ENCODE peak calls at places on chromosomes 6 and 20, in eight cellular contexts. One of them, this sample, is unnamed.

GRCh38 chr6:4270799-4271198 is 135.4 kb upstream of the ECI2 start:
- DNase-seq in HT-29: no peak
- DNase-seq in cerebellar nuclear complex: peak
- DNase-seq in substantia nigra: no peak
- DNase-seq in activated CD4-positive, alpha-beta T cell treated with anti-CD3 and anti-CD28 coated beads, Interleukin-2, amount 50 U/mL, for 1 hour: no peak
- DNase-seq in T-cell: no peak
- DNase-seq in NCI-H1092: no peak
- DNase-seq in H4: no peak
- DNase-seq in this sample: no peak

GRCh38 chr6:43226192-43226851 is 3.0 kb downstream of the DNPH1 start:
- DNase-seq in NCI-H1092: no peak
- DNase-seq in HT-29: no peak
- DNase-seq in substantia nigra: no peak
- DNase-seq in activated CD4-positive, alpha-beta T cell treated with anti-CD3 and anti-CD28 coated beads, Interleukin-2, amount 50 U/mL, for 1 hour: no peak
- DNase-seq in T-cell: no peak
- DNase-seq in cerebellar nuclear complex: no peak
- DNase-seq in H4: peak
- DNase-seq in this sample: no peak

GRCh38 chr6:95431637-95432228 is 145.6 kb upstream of the MANEA start:
- DNase-seq in activated CD4-positive, alpha-beta T cell treated with anti-CD3 and anti-CD28 coated beads, Interleukin-2, amount 50 U/mL, for 1 hour: peak
- DNase-seq in substantia nigra: no peak
- DNase-seq in cerebellar nuclear complex: no peak
- DNase-seq in H4: peak
- DNase-seq in T-cell: peak
- DNase-seq in NCI-H1092: no peak
- DNase-seq in HT-29: peak
- DNase-seq in this sample: peak

GRCh38 chr6:137261393-137262154 is 42.4 kb upstream of the IFNGR1 start:
- DNase-seq in H4: peak
- DNase-seq in NCI-H1092: no peak
- DNase-seq in T-cell: no peak
- DNase-seq in HT-29: peak
- DNase-seq in substantia nigra: no peak
- DNase-seq in activated CD4-positive, alpha-beta T cell treated with anti-CD3 and anti-CD28 coated beads, Interleukin-2, amount 50 U/mL, for 1 hour: no peak
- DNase-seq in cerebellar nuclear complex: no peak
- DNase-seq in this sample: no peak

GRCh38 chr6:83467620-83468036 is 36.8 kb upstream of the ME1 start:
- DNase-seq in substantia nigra: no peak
- DNase-seq in activated CD4-positive, alpha-beta T cell treated with anti-CD3 and anti-CD28 coated beads, Interleukin-2, amount 50 U/mL, for 1 hour: no peak
- DNase-seq in HT-29: no peak
- DNase-seq in H4: no peak
- DNase-seq in NCI-H1092: no peak
- DNase-seq in T-cell: no peak
- DNase-seq in cerebellar nuclear complex: no peak
- DNase-seq in this sample: no peak

GRCh38 chr6:48057611-48058010 is 53.4 kb downstream of the PTCHD4 start:
- DNase-seq in HT-29: no peak
- DNase-seq in NCI-H1092: no peak
- DNase-seq in cerebellar nuclear complex: no peak
- DNase-seq in H4: no peak
- DNase-seq in substantia nigra: no peak
- DNase-seq in activated CD4-positive, alpha-beta T cell treated with anti-CD3 and anti-CD28 coated beads, Interleukin-2, amount 50 U/mL, for 1 hour: no peak
- DNase-seq in T-cell: no peak
- DNase-seq in this sample: no peak

GRCh38 chr20:58340853-58341252 is 31.3 kb downstream of the RAB22A start:
- DNase-seq in activated CD4-positive, alpha-beta T cell treated with anti-CD3 and anti-CD28 coated beads, Interleukin-2, amount 50 U/mL, for 1 hour: no peak
- DNase-seq in T-cell: no peak
- DNase-seq in H4: no peak
- DNase-seq in substantia nigra: no peak
- DNase-seq in NCI-H1092: no peak
- DNase-seq in cerebellar nuclear complex: no peak
- DNase-seq in HT-29: no peak
- DNase-seq in this sample: no peak

GRCh38 chr6:82097676-82098075 is 149.9 kb downstream of the IBTK start:
- DNase-seq in H4: no peak
- DNase-seq in T-cell: no peak
- DNase-seq in NCI-H1092: no peak
- DNase-seq in cerebellar nuclear complex: no peak
- DNase-seq in HT-29: no peak
- DNase-seq in activated CD4-positive, alpha-beta T cell treated with anti-CD3 and anti-CD28 coated beads, Interleukin-2, amount 50 U/mL, for 1 hour: no peak
- DNase-seq in substantia nigra: no peak
- DNase-seq in this sample: no peak

GRCh38 chr6:32436995-32437836 is 2.5 kb upstream of the HLA-DRA start:
- DNase-seq in activated CD4-positive, alpha-beta T cell treated with anti-CD3 and anti-CD28 coated beads, Interleukin-2, amount 50 U/mL, for 1 hour: no peak
- DNase-seq in H4: no peak
- DNase-seq in NCI-H1092: no peak
- DNase-seq in substantia nigra: no peak
- DNase-seq in HT-29: no peak
- DNase-seq in T-cell: no peak
- DNase-seq in cerebellar nuclear complex: no peak
- DNase-seq in this sample: no peak

This sample was measured in hepatic stellate cell.